ENCODE peak calls at places on chromosome 18, in four cellular contexts. O is right lobe of liver, Q is transverse colon, X is H1. S is an unnamed sample.

GRCh38 chr18:35610089-35610488 is 28.5 kb downstream of the GALNT1 start:
- DNase-seq in O (no peak), Q (peak; percentile 38), X (no peak), S (no peak)

GRCh38 chr18:10140928-10141327 is 227.1 kb downstream of the VAPA start:
- DNase-seq in O (no peak), Q (no peak), X (no peak), S (no peak)

GRCh38 chr18:22471546-22472131 is 53.9 kb upstream of the CTAGE1 start:
- DNase-seq in O (no peak), Q (no peak), X (no peak), S (no peak)

GRCh38 chr18:13892098-13892497 is 23.2 kb downstream of the MC2R start:
- DNase-seq in O (no peak), Q (no peak), X (no peak), S (no peak)

GRCh38 chr18:1466035-1466434 is 561.4 kb downstream of the ADCYAP1 start:
- DNase-seq in O (no peak), Q (no peak), X (no peak), S (no peak)

GRCh38 chr18:59787998-59788875 is 91.0 kb upstream of the CCBE1 start:
- DNase-seq in O (no peak), Q (no peak), X (no peak), S (no peak)

GRCh38 chr18:65279668-65280305 is 471.0 kb upstream of the CDH7 start:
- DNase-seq in O (no peak), Q (no peak), X (no peak), S (no peak)

GRCh38 chr18:42707080-42707479 is 408.4 kb downstream of the RIT2 start:
- DNase-seq in O (no peak), Q (no peak), X (no peak), S (no peak)

GRCh38 chr18:63109789-63110188 is 209.8 kb downstream of the BCL2 start:
- DNase-seq in O (no peak), Q (no peak), X (no peak), S (no peak)

GRCh38 chr18:67467188-67467587 is 49.3 kb downstream of the DSEL start:
- DNase-seq in O (no peak), Q (no peak), X (no peak), S (no peak)

GRCh38 chr18:13390196-13390595 is 171.6 kb downstream of the LDLRAD4 start:
- DNase-seq in O (no peak), Q (no peak), X (no peak), S (no peak)

GRCh38 chr18:77090546-77091200 is 41.9 kb downstream of the MBP start:
- DNase-seq in O (no peak), Q (no peak), X (no peak), S (no peak)

GRCh38 chr18:57621252-57621607 is 406 bp downstream of the NARS1 start:
- DNase-seq in O (no peak), Q (no peak), X (no peak), S (no peak)

GRCh38 chr18:5311273-5312009 is 15.9 kb upstream of the ZBTB14 start:
- DNase-seq in O (no peak), Q (no peak), X (no peak), S (no peak)

GRCh38 chr18:5309888-5310470 is 14.5 kb upstream of the ZBTB14 start:
- DNase-seq in O (no peak), Q (no peak), X (no peak), S (no peak)

GRCh38 chr18:5317186-5317585 is 21.7 kb upstream of the ZBTB14 start:
- DNase-seq in O (no peak), Q (no peak), X (no peak), S (no peak)

GRCh38 chr18:5315838-5316237 is 20.3 kb upstream of the ZBTB14 start:
- DNase-seq in O (no peak), Q (no peak), X (no peak), S (no peak)
- H3K27ac ChIP-seq in O (no peak overlapping the region), Q (no peak overlapping the region), X (no peak overlapping the region), S (no peak overlapping the region)

GRCh38 chr18:79944746-79945117 is 6.7 kb downstream of the SLC66A2 start:
- DNase-seq in O (no peak), Q (peak; percentile 4), X (no peak), S (no peak)
- TF ChIP-seq POLR2A in O (no peak), Q (no peak), X (no peak), S (no peak)

DNA sequence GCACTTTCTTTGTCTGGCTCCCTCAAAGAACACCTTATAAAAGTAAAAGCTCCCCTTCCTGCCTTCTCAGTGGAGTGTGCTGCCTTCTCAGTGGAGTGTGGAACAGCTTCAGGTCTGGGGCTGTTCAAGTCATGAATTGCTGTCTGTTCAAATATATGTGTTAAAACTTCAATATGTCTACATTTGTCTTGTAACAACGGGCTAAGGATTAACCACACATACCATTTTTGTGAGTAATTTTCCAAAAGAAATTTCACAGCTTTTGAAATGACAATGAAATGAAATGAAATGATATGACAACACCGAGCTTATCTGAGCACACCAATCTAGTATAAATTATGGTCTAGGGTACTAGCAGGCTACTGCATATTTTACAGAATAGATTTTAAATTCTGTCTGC is 42.9 kb downstream of the CABYR start:
- DNase-seq in O (no peak), Q (no peak), X (no peak), S (no peak)
- H3K27ac ChIP-seq in O (no peak overlapping the region), Q (no peak overlapping the region), X (no peak overlapping the region), S (no peak overlapping the region)

DNA sequence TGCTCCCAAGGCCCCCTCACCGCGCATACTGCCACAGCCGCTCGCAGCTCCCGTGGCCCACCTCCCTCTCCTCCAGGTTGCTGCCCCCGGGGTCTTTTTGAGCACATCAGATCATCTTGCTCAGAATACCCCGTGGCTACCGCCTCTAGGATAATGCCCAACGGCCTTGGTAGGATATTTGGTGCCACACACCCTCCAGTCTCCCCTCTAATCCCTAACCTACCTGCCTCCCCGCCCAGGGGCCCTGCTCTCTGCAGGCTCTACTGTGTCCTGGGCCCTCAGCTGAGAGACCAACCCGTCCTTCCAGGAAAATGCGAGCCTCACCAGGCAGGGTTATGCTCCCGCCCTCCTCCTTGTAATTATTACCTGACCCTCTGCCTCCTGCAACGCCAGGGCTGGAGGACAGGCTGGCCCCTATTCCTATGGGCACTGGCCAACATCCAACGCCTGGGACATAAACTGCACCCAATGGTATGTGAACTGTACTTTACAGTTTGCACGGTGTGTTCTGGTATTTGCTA is 1.5 kb upstream of the MTCL1 start:
- DNase-seq in O (no peak), Q (no peak), X (no peak), S (no peak)
- TF ChIP-seq POLR2A in O (no peak), Q (no peak), X (no peak), S (no peak)

DNA sequence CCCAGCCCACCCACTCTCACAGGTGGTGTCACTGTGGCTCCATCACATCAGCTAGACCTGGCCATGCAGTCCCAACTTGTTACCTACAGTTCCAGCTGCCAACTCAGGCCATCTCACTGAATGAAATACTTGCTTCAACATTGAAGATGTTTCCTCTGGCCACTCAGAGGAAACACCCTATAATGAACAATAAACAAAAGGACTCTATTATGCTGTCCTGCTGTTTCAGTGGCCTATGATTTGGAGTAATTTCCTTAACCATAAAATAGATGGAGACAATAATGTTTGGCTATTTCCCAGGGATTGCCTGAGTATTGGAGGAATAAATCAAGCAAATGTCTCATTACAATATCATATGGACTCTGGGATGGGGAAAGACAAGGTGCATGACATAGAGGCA is 134.3 kb downstream of the TGIF1 start:
- DNase-seq in O (no peak), Q (no peak), X (no peak), S (no peak)
- H3K27ac ChIP-seq in O (no peak overlapping the region), Q (peak overlapping the region; percentile 34), X (no peak overlapping the region), S (no peak overlapping the region)

GRCh38 chr18:47175895-47176575 is at the start of gene IER3IP1:
- DNase-seq in O (peak; percentile 96), Q (peak; percentile 93), X (no peak), S (peak; percentile 82)
- TF ChIP-seq POLR2A in O (peak; percentile 64), Q (peak; percentile 71), X (no peak), S (no peak)

DNA sequence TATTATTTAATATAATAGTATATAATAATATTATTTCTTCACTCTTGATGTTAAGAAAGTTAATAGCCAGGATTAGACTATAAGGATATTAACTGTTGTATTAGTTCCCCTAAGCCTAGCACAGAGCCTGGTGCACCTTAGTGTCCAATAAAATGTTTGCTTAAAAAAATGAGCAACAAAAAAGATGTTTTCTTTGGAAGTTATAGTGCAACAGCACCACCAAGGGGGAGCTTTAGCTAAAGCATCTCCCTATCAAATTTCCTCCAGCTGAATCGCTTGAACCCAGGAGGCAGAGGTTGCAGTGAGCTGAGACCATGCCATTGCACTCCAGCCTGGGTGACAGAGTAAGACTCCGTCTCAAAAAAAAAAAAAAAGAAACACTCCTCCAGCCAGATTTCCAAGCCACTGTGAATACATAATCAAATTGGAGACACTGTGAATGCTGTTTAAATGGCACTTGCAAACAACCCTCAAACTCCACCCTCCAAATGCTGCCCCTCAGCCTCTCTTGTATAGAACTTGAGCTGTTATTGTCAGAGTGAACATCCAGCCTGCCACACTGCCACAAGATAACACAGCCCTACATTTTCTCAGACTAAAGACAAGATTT is 221.9 kb downstream of the DYM start:
- DNase-seq in O (no peak), Q (no peak), X (no peak), S (no peak)
- H3K27ac ChIP-seq in O (no peak overlapping the region), Q (no peak overlapping the region), X (no peak overlapping the region), S (no peak overlapping the region)

S was measured in breast epithelium.